ENCODE peak calls at places on chromosomes 2 and 18, in seven cellular contexts. M, J, Y, U, N, B and S are unnamed samples.

GRCh38 chr2:206990335-206990734 is 51.0 kb downstream of the CPO start:
- DNase-seq in Y (no peak), N (no peak), B (no peak), J (no peak), M (no peak), U (no peak), S (no peak)

GRCh38 chr2:162085090-162085891 is 11.3 kb upstream of the DPP4 start:
- DNase-seq in M (no peak), J (no peak), Y (no peak), N (no peak), B (peak), U (no peak), S (no peak)

GRCh38 chr18:49682301-49683190 is 120.7 kb downstream of the LIPG start:
- DNase-seq in U (peak), N (no peak), Y (no peak), J (no peak), M (no peak), B (no peak), S (no peak)

GRCh38 chr2:85847051-85847588 is 41.7 kb downstream of the ST3GAL5 start:
- DNase-seq in U (no peak), B (no peak), J (no peak), N (no peak), M (no peak), Y (no peak), S (no peak)

GRCh38 chr2:14700753-14701152 is 68.2 kb downstream of the LRATD1 start:
- DNase-seq in N (no peak), U (no peak), M (no peak), J (no peak), Y (no peak), B (no peak), S (no peak)

GRCh38 chr2:134460583-134460998 is 206.7 kb downstream of the MGAT5 start:
- DNase-seq in U (peak), J (peak), Y (peak), B (peak), M (peak), N (no peak), S (peak)

GRCh38 chr18:71442830-71443229 is 1101.3 kb downstream of the CBLN2 start:
- DNase-seq in Y (no peak), B (no peak), M (no peak), J (no peak), N (no peak), U (no peak), S (peak)

GRCh38 chr2:55156326-55156725 is 75.8 kb downstream of the CLHC1 start:
- DNase-seq in U (no peak), M (no peak), N (no peak), Y (no peak), J (no peak), B (no peak), S (no peak)

GRCh38 chr2:42906557-42907380 is 114.4 kb upstream of the HAAO start:
- DNase-seq in J (no peak), M (peak), B (no peak), Y (no peak), N (no peak), U (peak), S (no peak)

GRCh38 chr2:198774576-198774975 is 683.2 kb downstream of the SATB2 start:
- DNase-seq in J (no peak), M (no peak), N (no peak), Y (no peak), B (no peak), U (no peak), S (no peak)

GRCh38 chr2:15242936-15243461 is 318.1 kb downstream of the NBAS start:
- DNase-seq in Y (no peak), J (no peak), U (no peak), N (no peak), M (no peak), B (no peak), S (no peak)

GRCh38 chr2:219178377-219179175 is 501 bp downstream of the RETREG2 start:
- DNase-seq in B (no peak), J (no peak), N (no peak), U (peak), M (peak), Y (no peak), S (no peak)

GRCh38 chr2:1642066-1642861 is 102.1 kb downstream of the PXDN start:
- DNase-seq in J (no peak), Y (no peak), N (no peak), U (no peak), B (no peak), M (no peak), S (no peak)

GRCh38 chr18:74942319-74942910 is 266.5 kb downstream of the PTGR3 start:
- DNase-seq in B (no peak), N (peak), Y (no peak), J (no peak), M (no peak), U (no peak), S (no peak)

GRCh38 chr2:119810039-119810630 is 50.4 kb downstream of the PTPN4 start:
- DNase-seq in U (no peak), N (no peak), Y (no peak), M (no peak), J (no peak), B (peak), S (peak)

GRCh38 chr2:170024721-170025120 is 153.2 kb upstream of the MYO3B start:
- DNase-seq in J (no peak), M (no peak), N (peak), Y (no peak), B (no peak), U (no peak), S (no peak)

GRCh38 chr2:145091011-145091744 is 571.3 kb upstream of the ZEB2 start:
- DNase-seq in M (no peak), Y (no peak), J (no peak), N (no peak), U (no peak), B (no peak), S (no peak)

GRCh38 chr2:176471949-176472348 is 202.7 kb downstream of the MTX2 start:
- DNase-seq in U (no peak), N (no peak), B (no peak), Y (no peak), M (no peak), J (no peak), S (no peak)

GRCh38 chr2:66866331-66867037 is 431.6 kb downstream of the MEIS1 start:
- DNase-seq in J (no peak), N (no peak), M (no peak), Y (no peak), B (no peak), U (no peak), S (no peak)

GRCh38 chr2:69703189-69703588 is 38.7 kb upstream of the ANXA4 start:
- DNase-seq in U (no peak), N (no peak), Y (no peak), J (no peak), M (no peak), B (no peak), S (no peak)

GRCh38 chr2:95052804-95053535 is 27.5 kb downstream of the MAL start:
- DNase-seq in Y (no peak), U (no peak), M (no peak), N (no peak), B (no peak), J (no peak), S (no peak)

GRCh38 chr2:111162718-111163331 is 42.1 kb downstream of the BCL2L11 start:
- DNase-seq in U (peak), J (no peak), M (no peak), B (peak), Y (no peak), N (no peak), S (no peak)

GRCh38 chr2:44055229-44055628 is 59.4 kb upstream of the LRPPRC start:
- DNase-seq in U (no peak), J (no peak), N (no peak), M (peak), B (no peak), Y (no peak), S (no peak)

GRCh38 chr2:229230911-229231310 is 40.2 kb downstream of the PID1 start:
- DNase-seq in N (no peak), Y (no peak), J (no peak), U (no peak), B (no peak), M (no peak), S (no peak)

GRCh38 chr2:38021589-38021988 is 54.4 kb downstream of the CYP1B1 start:
- DNase-seq in J (no peak), U (no peak), B (no peak), N (no peak), M (no peak), Y (no peak), S (no peak)

GRCh38 chr2:217653240-217653639 is 349.6 kb downstream of the TNS1 start:
- DNase-seq in Y (peak), B (no peak), U (no peak), N (no peak), J (no peak), M (no peak), S (peak)

GRCh38 chr2:200797242-200797770 is 14.4 kb upstream of the BZW1 start:
- DNase-seq in U (no peak), M (no peak), B (peak), N (no peak), J (no peak), Y (no peak), S (no peak)

GRCh38 chr2:224983719-224984388 is 58.4 kb downstream of the DOCK10 start:
- DNase-seq in B (no peak), M (no peak), J (no peak), U (peak), N (no peak), Y (no peak), S (no peak)

GRCh38 chr2:23745726-23746105 is 181.2 kb downstream of the ATAD2B start:
- DNase-seq in M (no peak), U (peak), N (no peak), B (no peak), Y (no peak), J (no peak), S (no peak)

GRCh38 chr18:3036108-3036507 is 23.2 kb upstream of the LPIN2 start:
- DNase-seq in B (no peak), Y (no peak), M (no peak), J (no peak), U (no peak), N (no peak), S (no peak)

GRCh38 chr18:47701133-47701532 is 229.3 kb downstream of the SMAD2 start:
- DNase-seq in N (no peak), B (no peak), J (no peak), Y (no peak), M (no peak), U (no peak), S (peak)

GRCh38 chr2:237603049-237603717 is 12.6 kb upstream of the RAB17 start:
- DNase-seq in B (no peak), M (no peak), U (no peak), Y (no peak), N (no peak), J (no peak), S (no peak)

GRCh38 chr2:128306931-128307460 is 11.7 kb downstream of the HS6ST1 start:
- DNase-seq in B (no peak), M (no peak), N (no peak), J (no peak), Y (no peak), U (no peak), S (no peak)
- TF ChIP-seq JUND in B (no peak), M (no peak), N (no peak), J (no peak), Y (no peak), U (no peak), S (no peak)

GRCh38 chr2:40103590-40103989 is 324.5 kb upstream of the THUMPD2 start:
- DNase-seq in N (no peak), M (no peak), J (no peak), Y (no peak), B (no peak), U (no peak), S (no peak)
- TF ChIP-seq JUND in N (no peak), M (no peak), J (no peak), Y (no peak), B (no peak), U (no peak), S (no peak)

GRCh38 chr2:178807227-178808008 is at the start of gene TTN:
- DNase-seq in N (no peak), J (no peak), B (no peak), U (no peak), Y (no peak), M (no peak), S (no peak)
- TF ChIP-seq JUND in N (no peak), J (no peak), B (no peak), U (no peak), Y (no peak), M (no peak), S (no peak)

DNA sequence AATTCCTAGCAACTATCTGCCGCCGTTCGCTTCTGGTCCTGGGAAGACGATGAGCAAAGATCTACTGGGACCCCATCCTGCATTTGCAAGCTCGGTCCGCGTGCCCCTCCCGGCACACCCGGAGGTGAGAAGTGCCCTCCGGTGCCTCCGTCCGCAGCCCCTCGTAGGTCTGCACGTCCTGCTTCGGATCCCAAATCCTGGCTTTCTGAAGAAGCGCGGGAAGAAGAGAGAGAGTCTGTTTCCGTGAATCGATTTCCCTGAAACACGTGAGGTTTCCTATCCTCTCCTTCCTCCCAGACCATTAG is 5.0 kb upstream of the OSR1 start:
- DNase-seq in J (no peak), M (no peak), Y (no peak), B (no peak), N (no peak), U (no peak), S (no peak)
- TF ChIP-seq JUND in J (no peak), M (no peak), Y (no peak), B (no peak), N (no peak), U (no peak), S (no peak)

DNA sequence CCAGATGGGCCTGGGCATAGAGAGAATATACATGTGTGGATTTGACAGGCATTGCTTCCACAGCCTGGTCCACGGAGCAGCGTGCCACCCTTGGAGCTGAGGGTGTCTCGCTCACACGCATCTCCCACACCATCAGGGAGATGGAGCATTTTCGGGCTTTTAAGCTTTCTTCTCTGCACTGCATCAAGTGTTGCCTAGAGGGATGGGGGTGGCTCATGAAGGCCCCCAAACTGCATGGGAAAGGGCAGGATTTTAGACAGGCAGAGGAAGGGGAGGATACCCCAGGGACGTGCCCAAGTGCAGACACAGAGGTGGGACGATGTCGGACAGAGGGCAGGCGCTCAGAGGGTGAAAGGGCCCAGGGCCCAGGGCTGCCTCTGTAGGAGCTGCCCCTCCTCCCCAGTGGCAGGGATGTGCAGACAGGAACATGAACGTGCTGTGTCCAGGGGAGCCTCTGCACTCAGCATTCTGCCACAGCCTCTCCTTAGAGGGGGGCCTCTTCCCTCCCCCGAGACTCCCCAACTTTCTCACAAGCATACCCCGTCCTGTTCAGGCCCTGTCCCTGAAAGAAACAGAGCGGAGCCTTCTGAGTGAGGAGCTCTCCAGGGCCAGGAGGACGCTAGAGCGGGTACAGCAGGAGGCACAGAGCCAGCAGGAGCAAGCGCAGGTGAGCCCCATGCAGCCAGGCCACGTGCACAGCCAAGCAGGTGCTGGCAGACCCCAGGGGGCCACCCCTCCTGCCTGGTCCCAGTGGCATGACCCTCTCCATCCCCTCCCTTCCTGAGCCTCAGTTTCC is 42.9 kb upstream of the SNED1 start:
- DNase-seq in M (no peak), J (no peak), U (peak), B (no peak), Y (no peak), N (no peak), S (no peak)
- TF ChIP-seq JUND in M (no peak), J (no peak), U (no peak), B (no peak), Y (no peak), N (no peak), S (no peak)

DNA sequence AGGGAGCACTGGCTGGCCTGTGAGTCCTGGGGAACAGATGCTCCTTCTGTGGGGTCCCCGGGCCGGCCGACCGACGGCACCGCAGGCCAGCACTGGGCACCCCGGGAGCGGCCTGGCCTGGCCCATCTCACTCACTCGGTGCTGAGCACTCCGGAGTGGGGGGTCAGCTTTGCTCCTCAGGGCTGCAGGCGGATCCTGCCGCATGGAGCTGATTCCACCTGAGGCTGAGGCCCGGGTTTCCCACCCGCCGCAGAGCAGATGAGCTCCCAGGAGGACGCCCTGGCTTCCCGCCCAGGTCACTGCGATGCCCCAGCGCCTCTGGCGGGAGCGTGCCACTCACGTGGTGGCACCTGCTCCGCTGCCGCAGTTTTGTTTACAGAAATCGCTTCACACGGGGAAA is 418.6 kb downstream of the GALR1 start:
- DNase-seq in Y (no peak), J (no peak), U (no peak), N (no peak), B (no peak), M (no peak), S (no peak)
- TF ChIP-seq JUND in Y (no peak), J (no peak), U (no peak), N (no peak), B (no peak), M (no peak), S (no peak)